ENCODE peak calls at places on chromosomes 12 and 14, in seven cellular contexts. V, Z, D, B, W, M and X are unnamed samples.
A peak's percentile ranks its signal among the peaks of the same experiment; 100 is the strongest.

GRCh38 chr12:21296751-21297406 is 37.8 kb downstream of the SLCO1A2 start:
- DNase-seq in V (no peak), Z (peak; percentile 18), D (peak; percentile 5), B (no peak), W (peak; percentile 33), M (peak; percentile 36), X (no peak)

GRCh38 chr14:99252940-99253868 is 18.8 kb downstream of the BCL11B start:
- DNase-seq in V (peak; percentile 67), Z (no peak), D (no peak), B (peak; percentile 73), W (no peak), M (no peak), X (no peak)

GRCh38 chr14:52791204-52792096 is at the start of gene GNPNAT1:
- DNase-seq in V (peak; percentile 89), Z (peak; percentile 89), D (peak; percentile 78), B (peak; percentile 92), W (peak; percentile 98), M (peak; percentile 85), X (peak; percentile 97)

GRCh38 chr12:82673698-82674097 is 13.0 kb upstream of the TMTC2 start:
- DNase-seq in V (no peak), Z (no peak), D (no peak), B (no peak), W (no peak), M (peak; percentile 38), X (no peak)

GRCh38 chr14:31968107-31968810 is 108.8 kb upstream of the ARHGAP5 start:
- DNase-seq in V (no peak), Z (no peak), D (no peak), B (no peak), W (no peak), M (no peak), X (no peak)

GRCh38 chr12:121388421-121388981 is 11.4 kb upstream of the RNF34 start:
- DNase-seq in V (no peak), Z (no peak), D (no peak), B (no peak), W (no peak), M (no peak), X (no peak)

GRCh38 chr12:104464899-104465298 is 8.2 kb downstream of the CHST11 start:
- DNase-seq in V (no peak), Z (no peak), D (no peak), B (no peak), W (no peak), M (no peak), X (no peak)

GRCh38 chr12:107325075-107325474 is 231.7 kb upstream of the CRY1 start:
- DNase-seq in V (no peak), Z (no peak), D (no peak), B (no peak), W (no peak), M (no peak), X (no peak)

GRCh38 chr12:100154472-100155247 is 12.0 kb upstream of the BLTP3B start:
- DNase-seq in V (peak; percentile 42), Z (peak; percentile 26), D (peak; percentile 83), B (peak; percentile 48), W (peak; percentile 82), M (peak; percentile 75), X (peak; percentile 86)

GRCh38 chr12:19030603-19031002 is 98.9 kb upstream of the PLEKHA5 start:
- DNase-seq in V (no peak), Z (no peak), D (no peak), B (no peak), W (no peak), M (no peak), X (no peak)

GRCh38 chr12:71828813-71829212 is 10.7 kb upstream of the TBC1D15 start:
- DNase-seq in V (no peak), Z (no peak), D (no peak), B (no peak), W (no peak), M (no peak), X (no peak)